ENCODE peak calls at places on chromosomes 6 and 20, in ten cellular contexts. N, U, L, D, C, H, K, S, O and F are unnamed samples.

GRCh38 chr6:89615882-89616281 is 22.7 kb downstream of the LYRM2 start:
- DNase-seq in S (no peak), H (no peak), C (no peak), N (no peak), O (no peak), D (no peak), L (no peak), K (no peak), U (no peak), F (no peak)

GRCh38 chr20:56630506-56631317 is 1.6 kb downstream of the TFAP2C start:
- DNase-seq in D (no peak), O (peak), L (no peak), H (peak), N (no peak), C (no peak), S (no peak), U (no peak), K (no peak), F (no peak)

GRCh38 chr20:54545959-54546358 is 70.6 kb downstream of the DOK5 start:
- DNase-seq in C (no peak), U (no peak), K (no peak), L (no peak), H (no peak), O (peak), N (no peak), S (no peak), D (no peak), F (no peak)

GRCh38 chr20:57787969-57788781 is 78.4 kb upstream of the PMEPA1 start:
- DNase-seq in U (no peak), D (no peak), N (no peak), L (no peak), C (no peak), O (no peak), K (no peak), S (no peak), H (no peak), F (no peak)

GRCh38 chr6:166926748-166927147 is 29.6 kb downstream of the RNASET2 start:
- DNase-seq in H (no peak), C (no peak), S (no peak), K (no peak), U (no peak), N (no peak), L (no peak), D (no peak), O (no peak), F (no peak)

GRCh38 chr6:39347201-39347600 is 24.7 kb upstream of the KCNK16 start:
- DNase-seq in D (no peak), N (no peak), L (no peak), U (no peak), K (no peak), H (no peak), O (no peak), S (no peak), C (no peak), F (no peak)

GRCh38 chr6:27608916-27609883 is 136.3 kb upstream of the ZNF184 start:
- DNase-seq in K (no peak), S (no peak), N (no peak), H (no peak), C (peak), U (peak), L (no peak), O (peak), D (no peak), F (peak)

GRCh38 chr20:45963059-45964011 is 8.7 kb downstream of the ZNF335 start:
- DNase-seq in S (no peak), C (peak), U (no peak), N (no peak), L (no peak), D (no peak), K (no peak), H (no peak), O (no peak), F (peak)

GRCh38 chr6:21240709-21241108 is 352.8 kb upstream of the SOX4 start:
- DNase-seq in D (no peak), N (no peak), O (no peak), H (no peak), U (no peak), C (no peak), K (no peak), L (no peak), S (no peak), F (no peak)

GRCh38 chr6:28940859-28941680 is 17.3 kb upstream of the TRIM27 start:
- DNase-seq in N (peak), H (peak), C (peak), U (no peak), K (peak), S (peak), D (peak), L (peak), O (peak), F (peak)

GRCh38 chr20:42082611-42083010 is 464.4 kb upstream of the CHD6 start:
- DNase-seq in O (no peak), C (no peak), N (peak), K (peak), U (no peak), D (no peak), L (no peak), S (no peak), H (no peak), F (no peak)

GRCh38 chr20:32449890-32450401 is 91.8 kb downstream of the ASXL1 start:
- DNase-seq in K (no peak), N (no peak), C (no peak), H (no peak), S (no peak), L (no peak), O (no peak), U (no peak), D (no peak), F (no peak)

GRCh38 chr20:1946762-1947534 is 46.9 kb downstream of the PDYN start:
- DNase-seq in L (peak), H (peak), K (peak), U (no peak), O (peak), D (no peak), C (no peak), N (no peak), S (no peak), F (no peak)

GRCh38 chr6:154981071-154981373 is 14.1 kb upstream of the TIAM2 start:
- DNase-seq in L (no peak), N (no peak), C (peak), S (no peak), H (no peak), K (no peak), O (no peak), U (no peak), D (no peak), F (no peak)

GRCh38 chr20:22908437-22908836 is 126.7 kb upstream of the SSTR4 start:
- DNase-seq in S (no peak), O (no peak), N (no peak), H (no peak), C (no peak), U (peak), D (no peak), L (no peak), K (no peak), F (no peak)

DNA sequence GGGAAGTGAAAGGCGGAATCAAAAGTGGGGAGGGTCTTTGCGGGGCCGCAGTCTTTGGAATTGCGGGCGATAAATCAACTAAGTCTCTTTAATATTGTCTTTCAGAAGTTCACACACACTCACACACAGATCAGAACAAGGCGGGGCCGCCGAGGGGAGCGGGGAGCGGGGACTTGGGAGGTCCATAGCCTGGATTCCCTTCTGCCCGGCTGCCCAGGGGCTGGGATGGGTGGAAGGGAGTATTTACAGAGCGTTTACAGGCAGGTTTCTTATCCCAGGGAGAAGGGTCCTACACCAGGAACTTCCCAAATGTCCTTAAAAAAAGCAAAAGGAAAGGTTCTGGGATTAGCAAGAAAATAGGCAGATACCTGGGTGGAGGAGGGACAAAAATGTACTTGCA is 3.5 kb downstream of the PRRT1 start:
- DNase-seq in C (no peak), O (no peak), U (no peak), H (no peak), D (no peak), K (no peak), L (no peak), N (no peak), S (no peak), F (no peak)
- H3K4me3 ChIP-seq in C (no peak), O (no peak), U (no peak), H (peak), D (peak), K (peak), L (no peak), N (no peak), S (no peak), F (no peak)

GRCh38 chr6:109006818-109007217 is 87.8 kb downstream of the SESN1 start:
- DNase-seq in D (no peak), S (no peak), N (no peak), L (no peak), O (no peak), C (no peak), K (no peak), H (no peak), U (no peak), F (no peak)
- H3K4me3 ChIP-seq in D (peak), S (no peak), N (no peak), L (peak), O (no peak), C (no peak), K (peak), H (no peak), U (no peak), F (no peak)

GRCh38 chr6:123661105-123661891 is 24.5 kb upstream of the TRDN start:
- DNase-seq in H (no peak), N (no peak), O (no peak), U (no peak), D (no peak), S (no peak), C (no peak), K (no peak), L (no peak), F (no peak)
- H3K4me3 ChIP-seq in H (no peak), N (no peak), O (no peak), U (no peak), D (no peak), S (no peak), C (no peak), K (peak), L (no peak), F (no peak)

GRCh38 chr20:49700411-49701185 is 13.1 kb downstream of the B4GALT5 start:
- DNase-seq in D (no peak), S (peak), C (no peak), H (no peak), L (no peak), N (no peak), K (no peak), O (peak), U (no peak), F (no peak)

GRCh38 chr20:49704932-49705336 is 8.7 kb downstream of the B4GALT5 start:
- DNase-seq in U (no peak), O (no peak), S (no peak), H (no peak), N (no peak), K (no peak), L (no peak), C (peak), D (no peak), F (no peak)

GRCh38 chr20:49701313-49701731 is 12.4 kb downstream of the B4GALT5 start:
- DNase-seq in C (no peak), U (no peak), D (no peak), O (no peak), H (no peak), L (no peak), S (no peak), N (no peak), K (no peak), F (no peak)

GRCh38 chr20:49699200-49699992 is 14.3 kb downstream of the B4GALT5 start:
- DNase-seq in K (no peak), S (no peak), O (peak), H (no peak), U (no peak), D (no peak), C (peak), N (no peak), L (no peak), F (no peak)

GRCh38 chr20:49701916-49702315 is 11.8 kb downstream of the B4GALT5 start:
- DNase-seq in S (no peak), L (no peak), C (no peak), K (no peak), D (no peak), U (no peak), N (no peak), H (no peak), O (no peak), F (no peak)
- H3K4me3 ChIP-seq in S (no peak), L (no peak), C (no peak), K (peak), D (no peak), U (no peak), N (no peak), H (no peak), O (no peak), F (no peak)